ENCODE peak calls at places on chromosome 18, in eight cellular contexts. J is Daoy, W is iris pigment epithelial cell, I is renal cortical epithelial cell, V is cardiac fibroblast, O is AG09319, A is hippocampal formation, P is anterior cingulate cortex. B is an unnamed sample.

GRCh38 chr18:72675394-72675793 is 131.3 kb upstream of the CBLN2 start:
- DNase-seq in J (peak), W (no peak), I (peak), V (no peak), O (no peak), A (no peak), P (no peak), B (no peak)

GRCh38 chr18:78814766-78815165 is 164.9 kb upstream of the SALL3 start:
- DNase-seq in J (no peak), W (no peak), I (no peak), V (no peak), O (no peak), A (no peak), P (no peak), B (no peak)

GRCh38 chr18:29301048-29301447 is 1124.1 kb upstream of the CDH2 start:
- DNase-seq in J (no peak), W (no peak), I (no peak), V (no peak), O (no peak), A (no peak), P (no peak), B (no peak)

GRCh38 chr18:29154196-29154757 is 977.3 kb upstream of the CDH2 start:
- DNase-seq in J (peak), W (peak), I (peak), V (peak), O (no peak), A (no peak), P (no peak), B (no peak)

GRCh38 chr18:73879328-73879727 is 268.3 kb downstream of the FBXO15 start:
- DNase-seq in J (no peak), W (no peak), I (no peak), V (no peak), O (no peak), A (no peak), P (no peak), B (no peak)

GRCh38 chr18:70491734-70492348 is 203.0 kb downstream of the SOCS6 start:
- DNase-seq in J (peak), W (peak), I (peak), V (peak), O (no peak), A (peak), P (peak), B (peak)

GRCh38 chr18:48855422-48856377 is 95.1 kb downstream of the SMAD7 start:
- DNase-seq in J (no peak), W (no peak), I (no peak), V (no peak), O (no peak), A (no peak), P (no peak), B (no peak)

GRCh38 chr18:1585881-1586488 is 681.3 kb downstream of the ADCYAP1 start:
- DNase-seq in J (peak), W (peak), I (peak), V (peak), O (peak), A (no peak), P (no peak), B (peak)

GRCh38 chr18:65755616-65756015 is 4.8 kb downstream of the CDH7 start:
- DNase-seq in J (no peak), W (no peak), I (no peak), V (no peak), O (no peak), A (no peak), P (no peak), B (no peak)

GRCh38 chr18:23927821-23928746 is 86.5 kb upstream of the TTC39C start:
- DNase-seq in J (no peak), W (no peak), I (no peak), V (no peak), O (no peak), A (no peak), P (no peak), B (no peak)

GRCh38 chr18:54612237-54612636 is 21.2 kb downstream of the DYNAP start:
- DNase-seq in J (no peak), W (peak), I (peak), V (peak), O (no peak), A (no peak), P (no peak), B (no peak)

GRCh38 chr18:2169656-2170055 is 401.6 kb downstream of the METTL4 start:
- DNase-seq in J (no peak), W (no peak), I (peak), V (no peak), O (no peak), A (no peak), P (no peak), B (no peak)

GRCh38 chr18:9707381-9708056 is 582 bp upstream of the RAB31 start:
- DNase-seq in J (peak), W (peak), I (no peak), V (peak), O (no peak), A (no peak), P (no peak), B (no peak)

GRCh38 chr18:57705861-57706590 is 84.4 kb upstream of the NARS1 start:
- DNase-seq in J (no peak), W (no peak), I (no peak), V (no peak), O (no peak), A (no peak), P (no peak), B (no peak)

GRCh38 chr18:74898965-74899364 is 301.3 kb downstream of the ZNF407 start:
- DNase-seq in J (peak), W (peak), I (peak), V (peak), O (no peak), A (no peak), P (no peak), B (peak)

GRCh38 chr18:3223356-3223755 is 3.6 kb upstream of the MYOM1 start:
- DNase-seq in J (no peak), W (no peak), I (no peak), V (no peak), O (no peak), A (no peak), P (no peak), B (no peak)

GRCh38 chr18:78770149-78771139 is 209.2 kb upstream of the SALL3 start:
- DNase-seq in J (no peak), W (no peak), I (no peak), V (no peak), O (no peak), A (no peak), P (no peak), B (no peak)

GRCh38 chr18:9851511-9851910 is 34.3 kb upstream of the TXNDC2 start:
- DNase-seq in J (no peak), W (peak), I (no peak), V (peak), O (no peak), A (no peak), P (no peak), B (peak)

GRCh38 chr18:72542993-72543361 is 1.2 kb downstream of the CBLN2 start:
- DNase-seq in J (no peak), W (no peak), I (no peak), V (peak), O (no peak), A (no peak), P (no peak), B (peak)

GRCh38 chr18:61953641-61954040 is 60.8 kb upstream of the RNF152 start:
- DNase-seq in J (no peak), W (no peak), I (no peak), V (no peak), O (no peak), A (no peak), P (no peak), B (no peak)

GRCh38 chr18:29501952-29502351 is 1325.0 kb upstream of the CDH2 start:
- DNase-seq in J (peak), W (peak), I (peak), V (peak), O (no peak), A (no peak), P (no peak), B (peak)

GRCh38 chr18:36942264-36942663 is 113.3 kb downstream of the KIAA1328 start:
- DNase-seq in J (peak), W (peak), I (peak), V (peak), O (no peak), A (no peak), P (no peak), B (peak)

GRCh38 chr18:6731197-6731596 is 1.7 kb downstream of the ARHGAP28 start:
- DNase-seq in J (peak), W (peak), I (peak), V (peak), O (peak), A (no peak), P (no peak), B (no peak)